ENCODE peak calls at places on chromosomes 7 and 10, in five cellular contexts. H is nucleus accumbens, O is IMR-90, C is heart left ventricle, A is lung. R is an unnamed sample.

GRCh38 chr7:158934628-158935027 is 78.3 kb downstream of the DYNC2I1 start:
- DNase-seq in H (no peak), O (no peak), C (no peak), A (no peak), R (no peak)

GRCh38 chr7:66339141-66339540 is 134.0 kb downstream of the TPST1 start:
- DNase-seq in H (no peak), O (no peak), C (no peak), A (no peak), R (no peak)

GRCh38 chr10:119377905-119378736 is 164.4 kb downstream of the RGS10 start:
- DNase-seq in H (peak; percentile 11), O (no peak), C (peak; percentile 49), A (no peak), R (no peak)

GRCh38 chr10:79190740-79191261 is 122.0 kb downstream of the ZMIZ1 start:
- DNase-seq in H (no peak), O (no peak), C (no peak), A (no peak), R (no peak)

GRCh38 chr7:2099036-2099957 is 133.4 kb downstream of the MAD1L1 start:
- DNase-seq in H (no peak), O (peak; percentile 44), C (no peak), A (no peak), R (peak; percentile 98)

GRCh38 chr10:43749145-43749576 is 100.5 kb upstream of the ZNF32 start:
- DNase-seq in H (no peak), O (no peak), C (no peak), A (no peak), R (no peak)

GRCh38 chr10:71007516-71007915 is 119.2 kb upstream of the PCBD1 start:
- DNase-seq in H (no peak), O (no peak), C (no peak), A (no peak), R (no peak)

GRCh38 chr7:73606801-73607691 is 17.3 kb downstream of the MLXIPL start:
- DNase-seq in H (peak; percentile 4), O (peak; percentile 10), C (peak; percentile 49), A (peak; percentile 57), R (peak; percentile 98)

GRCh38 chr10:117004627-117005453 is at the start of gene SHTN1:
- DNase-seq in H (peak; percentile 69), O (peak; percentile 50), C (peak; percentile 57), A (peak; percentile 88), R (peak; percentile 89)

GRCh38 chr7:105691029-105691691 is 109.9 kb upstream of the EFCAB10 start:
- DNase-seq in H (no peak), O (peak; percentile 65), C (peak; percentile 25), A (no peak), R (peak; percentile 76)

GRCh38 chr10:99977916-99978315 is 31.8 kb downstream of the DNMBP start:
- DNase-seq in H (no peak), O (no peak), C (no peak), A (no peak), R (no peak)

GRCh38 chr10:128096486-128097199 is 29.6 kb downstream of the MKI67 start:
- DNase-seq in H (no peak), O (no peak), C (no peak), A (no peak), R (peak; percentile 65)

GRCh38 chr7:132541656-132542055 is 34.6 kb downstream of the PLXNA4 start:
- DNase-seq in H (no peak), O (no peak), C (no peak), A (no peak), R (no peak)

GRCh38 chr10:106577266-106577665 is 587.2 kb downstream of the SORCS1 start:
- DNase-seq in H (no peak), O (peak; percentile 31), C (no peak), A (no peak), R (no peak)

GRCh38 chr7:32564542-32564941 is 69.3 kb downstream of the AVL9 start:
- DNase-seq in H (no peak), O (peak; percentile 50), C (no peak), A (no peak), R (peak; percentile 11)

GRCh38 chr7:44981035-44981706 is 2.4 kb upstream of the MYO1G start:
- DNase-seq in H (no peak), O (no peak), C (no peak), A (no peak), R (no peak)

GRCh38 chr10:71253981-71254818 is 41.8 kb downstream of the UNC5B start:
- DNase-seq in H (no peak), O (no peak), C (peak; percentile 68), A (no peak), R (peak; percentile 55)

GRCh38 chr10:80619036-80619435 is 81.3 kb downstream of the SH2D4B start:
- DNase-seq in H (no peak), O (no peak), C (no peak), A (no peak), R (no peak)

GRCh38 chr10:44966816-44967509 is 7.4 kb downstream of the RASSF4 start:
- DNase-seq in H (no peak), O (no peak), C (peak; percentile 13), A (no peak), R (no peak)

GRCh38 chr10:48306870-48307531 is 524 bp downstream of the MAPK8 start:
- DNase-seq in H (peak; percentile 51), O (peak; percentile 35), C (peak; percentile 80), A (peak; percentile 61), R (peak; percentile 96)